ENCODE peak calls at places on chromosome 15, in five cellular contexts. C is SK-N-SH, H is K562, J is HCT116, R is GM12878. S is an unnamed sample.

GRCh38 chr15:37015025-37015424 is 85.3 kb downstream of the MEIS2 start:
- DNase-seq in C (no peak), H (no peak), J (no peak), R (no peak), S (no peak)

GRCh38 chr15:59828262-59828661 is 139.1 kb upstream of the BNIP2 start:
- DNase-seq in C (no peak), H (no peak), J (no peak), R (no peak), S (no peak)

GRCh38 chr15:56038015-56038414 is 44.6 kb upstream of the NEDD4 start:
- DNase-seq in C (no peak), H (no peak), J (no peak), R (no peak), S (no peak)

GRCh38 chr15:79378394-79379158 is 53.6 kb upstream of the MINAR1 start:
- DNase-seq in C (no peak), H (peak), J (no peak), R (no peak), S (no peak)

GRCh38 chr15:82936966-82937647 is 15.4 kb downstream of the HOMER2 start:
- DNase-seq in C (no peak), H (no peak), J (no peak), R (no peak), S (no peak)

GRCh38 chr15:74545776-74546656 is 5.0 kb downstream of the ARID3B start:
- DNase-seq in C (peak), H (peak), J (peak), R (peak), S (peak)

GRCh38 chr15:80512729-80513670 is 108.8 kb downstream of the ARNT2 start:
- DNase-seq in C (peak), H (no peak), J (peak), R (no peak), S (no peak)

GRCh38 chr15:67064607-67065530 is 533 bp upstream of the SMAD3 start:
- DNase-seq in C (no peak), H (peak), J (no peak), R (no peak), S (no peak)

GRCh38 chr15:93932164-93932776 is 299.1 kb upstream of the MCTP2 start:
- DNase-seq in C (no peak), H (no peak), J (no peak), R (no peak), S (no peak)

GRCh38 chr15:29133791-29134190 is 135.8 kb downstream of the NSMCE3 start:
- DNase-seq in C (peak), H (no peak), J (no peak), R (no peak), S (no peak)

GRCh38 chr15:31360843-31361763 is 34.5 kb downstream of the KLF13 start:
- DNase-seq in C (peak), H (no peak), J (no peak), R (no peak), S (peak)

GRCh38 chr15:41536866-41537265 is 7.2 kb downstream of the RPAP1 start:
- DNase-seq in C (no peak), H (no peak), J (no peak), R (no peak), S (no peak)
- TF ChIP-seq POLR2AphosphoS5 in C (no peak), H (no peak), J (no peak), R (no peak), S (no peak)

GRCh38 chr15:25777047-25777446 is 86.1 kb downstream of the ATP10A start:
- DNase-seq in C (no peak), H (no peak), J (no peak), R (no peak), S (no peak)

GRCh38 chr15:25776071-25776740 is 86.9 kb downstream of the ATP10A start:
- DNase-seq in C (no peak), H (no peak), J (no peak), R (no peak), S (no peak)

GRCh38 chr15:25774871-25775270 is 88.3 kb downstream of the ATP10A start:
- DNase-seq in C (no peak), H (no peak), J (no peak), R (no peak), S (no peak)

GRCh38 chr15:25773248-25773647 is 89.9 kb downstream of the ATP10A start:
- DNase-seq in C (no peak), H (no peak), J (no peak), R (no peak), S (no peak)

DNA sequence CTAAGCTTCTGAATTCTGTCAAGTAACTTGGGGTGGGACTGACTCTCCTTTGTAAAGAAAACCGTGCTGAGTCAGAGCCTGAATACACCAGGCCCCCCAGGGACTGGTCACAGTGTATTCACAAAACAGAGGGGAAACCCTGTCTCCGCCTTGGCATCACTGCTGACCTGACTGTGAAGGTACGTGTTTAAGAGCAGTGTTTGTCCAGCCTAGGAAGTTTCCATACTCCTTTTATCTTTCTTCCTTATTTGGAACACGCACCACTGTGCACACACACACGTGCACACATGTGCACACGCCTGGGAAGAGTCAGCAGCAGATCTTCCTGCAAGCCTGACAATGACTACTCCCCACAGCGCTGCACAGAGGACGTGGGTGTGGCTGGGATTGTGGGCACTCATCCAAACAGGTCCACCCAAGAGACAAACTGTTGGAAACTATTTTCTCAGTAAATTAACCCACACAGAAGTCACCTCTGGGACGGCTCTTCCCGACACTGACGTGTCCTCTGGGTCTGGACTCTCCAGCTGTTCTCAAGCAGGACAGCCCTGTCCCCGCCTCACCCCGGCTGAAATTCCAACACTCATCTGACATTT is 87.7 kb downstream of the ATP10A start:
- DNase-seq in C (no peak), H (no peak), J (no peak), R (peak), S (no peak)
- H3K27ac ChIP-seq in C (no peak), H (no peak), J (no peak), R (no peak), S (no peak)

GRCh38 chr15:92037446-92037845 is 183.9 kb downstream of the SLCO3A1 start:
- DNase-seq in C (no peak), H (no peak), J (no peak), R (no peak), S (no peak)
- TF ChIP-seq REST in C (no peak), H (no peak), J (no peak), R (no peak), S (no peak)

DNA sequence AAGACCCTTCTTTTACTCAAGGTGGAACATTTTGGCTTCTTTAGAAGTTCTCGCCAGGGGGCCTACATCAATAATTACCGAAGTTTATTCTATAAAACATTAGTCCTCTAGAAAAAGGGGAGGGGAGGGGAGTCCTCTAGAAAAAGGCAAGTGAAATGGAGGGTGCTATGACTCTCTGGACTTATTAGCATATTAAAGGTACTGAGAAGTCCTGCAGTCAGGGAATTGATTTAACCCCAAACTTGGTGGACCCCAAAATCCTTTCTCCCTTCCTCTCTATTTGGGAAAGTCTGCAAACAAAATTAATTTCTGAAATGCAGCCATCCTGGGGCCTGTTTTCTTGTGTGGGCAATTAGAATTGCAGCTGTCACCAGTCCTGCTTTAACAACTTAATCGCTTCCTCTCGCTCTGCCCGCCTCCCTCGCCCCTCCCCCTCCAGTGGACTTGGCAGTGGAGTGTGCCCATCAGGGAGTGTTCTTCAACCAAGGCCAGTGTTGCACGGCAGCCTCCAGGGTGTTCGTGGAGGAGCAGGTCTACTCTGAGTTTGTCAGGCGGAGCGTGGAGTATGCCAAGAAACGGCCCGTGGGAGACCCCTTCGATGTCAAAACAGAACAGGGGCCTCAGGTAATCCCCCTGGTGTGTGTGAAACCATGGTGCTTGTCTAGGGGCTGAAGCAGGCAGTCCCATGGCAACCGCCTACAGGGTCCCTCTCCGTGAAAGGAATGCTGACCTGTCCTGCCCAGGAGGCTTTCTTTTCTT is 18.8 kb upstream of the LRRK1 start:
- DNase-seq in C (no peak), H (no peak), J (no peak), R (no peak), S (no peak)
- TF ChIP-seq POLR2AphosphoS5 in C (no peak), H (no peak), J (no peak), R (no peak), S (no peak)

DNA sequence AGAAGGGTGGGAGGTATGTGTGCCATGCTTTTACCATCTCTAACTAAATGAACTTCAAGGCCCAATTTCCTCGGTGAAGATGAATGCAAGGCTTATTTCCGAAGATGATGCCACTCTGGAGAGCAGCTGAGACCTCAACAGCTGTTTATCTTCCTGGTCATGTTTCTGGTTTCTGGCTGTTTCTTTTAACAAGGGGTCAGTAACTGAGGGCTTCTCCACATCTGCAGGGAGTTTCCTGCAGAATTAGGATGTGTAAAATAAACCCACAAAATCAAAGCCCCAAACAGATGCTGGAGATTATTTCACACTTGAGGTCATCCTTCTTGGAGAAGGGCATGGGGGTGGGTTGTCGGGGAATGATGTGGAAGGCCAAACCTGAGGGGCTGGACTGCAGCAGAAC is 220.3 kb downstream of the THSD4 start:
- DNase-seq in C (no peak), H (no peak), J (no peak), R (no peak), S (no peak)
- H3K27ac ChIP-seq in C (peak), H (no peak), J (no peak), R (no peak), S (no peak)

DNA sequence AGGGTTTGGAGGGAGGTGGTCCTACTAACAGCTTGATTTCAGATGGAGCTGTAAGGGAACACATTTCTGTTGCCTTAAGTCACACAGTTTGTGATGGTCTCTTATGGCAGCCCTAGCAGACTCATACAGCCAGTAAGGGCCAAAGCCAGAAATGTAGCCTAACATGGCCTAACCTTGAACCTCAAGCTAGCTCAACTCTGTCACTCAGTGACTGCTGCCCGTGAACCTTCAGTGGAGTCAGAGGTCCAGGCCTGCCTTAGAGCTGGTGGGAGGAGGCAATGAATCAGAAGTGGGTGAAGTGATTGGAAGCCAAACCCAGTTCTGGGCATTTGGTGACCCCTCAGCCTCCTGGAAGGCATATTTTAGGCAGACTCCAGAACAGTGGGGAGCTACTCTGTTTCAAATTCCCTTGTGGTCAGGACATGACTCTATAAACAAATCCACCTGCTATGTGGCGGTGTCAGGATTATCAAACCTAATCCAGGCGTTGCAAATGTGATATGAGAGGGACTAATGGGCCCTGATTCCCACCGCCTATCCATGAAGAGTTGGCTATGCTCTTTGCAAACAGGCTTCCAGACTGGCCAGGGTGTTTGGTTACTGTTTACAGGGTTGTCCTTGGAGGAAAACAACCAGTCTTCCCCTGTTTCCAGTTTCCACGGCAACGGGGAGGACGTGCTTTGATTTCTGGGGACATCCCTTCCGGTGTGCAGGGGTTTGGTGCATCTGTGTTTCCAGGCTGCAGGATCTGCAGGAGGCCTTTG is 105.9 kb upstream of the AGBL1 start:
- DNase-seq in C (no peak), H (no peak), J (no peak), R (no peak), S (no peak)
- TF ChIP-seq REST in C (no peak), H (no peak), J (no peak), R (no peak), S (no peak)

DNA sequence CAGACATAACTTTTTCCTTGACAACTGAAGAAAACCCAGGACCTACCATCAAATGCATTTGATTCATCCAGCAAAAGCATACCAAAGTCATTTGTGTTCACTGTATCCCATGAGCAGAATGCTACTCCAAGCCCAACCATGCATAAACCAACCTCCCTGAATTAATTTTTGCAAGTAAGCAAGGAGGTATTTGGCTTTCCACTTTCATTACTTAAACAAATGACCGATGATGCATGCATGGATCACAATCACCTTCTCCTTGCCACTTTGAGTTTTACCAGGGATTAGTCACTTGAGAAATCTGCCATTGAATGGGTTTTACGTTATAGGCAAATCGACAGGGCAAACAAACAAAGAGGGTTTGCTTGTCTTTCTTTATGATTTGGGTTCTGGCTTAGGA is 214.8 kb downstream of the FMN1 start:
- DNase-seq in C (no peak), H (no peak), J (no peak), R (no peak), S (no peak)
- TF ChIP-seq POLR2AphosphoS5 in C (peak), H (no peak), J (no peak), R (no peak), S (no peak)

GRCh38 chr15:98855815-98856539 is 151.6 kb downstream of the PGPEP1L start:
- DNase-seq in C (no peak), H (no peak), J (no peak), R (no peak), S (no peak)
- H3K27ac ChIP-seq in C (peak), H (no peak), J (no peak), R (no peak), S (no peak)

S was measured in HL-60.